ENCODE peak calls at places on chromosome 4, in nine cellular contexts. K is HepG2, N is A549, D is K562, S is GM12878, R is SK-N-SH, G is HL-60, X is HCT116, B is Panc1. U is an unnamed sample.

GRCh38 chr4:158094413-158095110 is 78.3 kb downstream of the GASK1B start:
- DNase-seq in R (no peak), K (peak), X (peak), N (peak), D (no peak), B (peak), G (no peak), S (no peak), U (peak)

GRCh38 chr4:183287309-183287659 is 32.8 kb downstream of the CLDN22 start:
- DNase-seq in D (no peak), N (no peak), X (no peak), G (no peak), R (no peak), S (no peak), B (no peak), K (no peak), U (no peak)

GRCh38 chr4:28357985-28358384 is 1497.3 kb downstream of the STIM2 start:
- DNase-seq in B (no peak), S (no peak), K (no peak), R (no peak), G (no peak), D (no peak), N (no peak), X (peak), U (peak)

GRCh38 chr4:169620846-169621228 is 459 bp downstream of the CLCN3 start:
- DNase-seq in B (no peak), K (peak), S (no peak), R (peak), X (no peak), D (no peak), N (peak), G (peak), U (peak)

GRCh38 chr4:138894688-138895087 is 120.9 kb upstream of the NOCT start:
- DNase-seq in G (peak), S (no peak), B (no peak), X (no peak), N (no peak), D (no peak), R (no peak), K (no peak), U (no peak)

GRCh38 chr4:109251396-109251795 is 51.1 kb downstream of the COL25A1 start:
- DNase-seq in R (no peak), B (no peak), G (no peak), S (no peak), D (no peak), N (no peak), X (no peak), K (peak), U (no peak)

GRCh38 chr4:170672571-170672970 is 582.8 kb upstream of the AADAT start:
- DNase-seq in S (no peak), B (no peak), R (no peak), D (no peak), G (no peak), K (no peak), N (no peak), X (no peak), U (no peak)

GRCh38 chr4:15482346-15482745 is 12.7 kb downstream of the CC2D2A start:
- DNase-seq in K (no peak), S (no peak), B (no peak), N (no peak), D (no peak), R (no peak), X (no peak), G (no peak), U (no peak)

GRCh38 chr4:125389713-125390112 is 75.0 kb downstream of the FAT4 start:
- DNase-seq in B (peak), N (no peak), K (no peak), X (no peak), S (no peak), G (no peak), D (no peak), R (no peak), U (no peak)

GRCh38 chr4:125388653-125389052 is 73.9 kb downstream of the FAT4 start:
- DNase-seq in G (no peak), N (no peak), B (no peak), D (no peak), K (no peak), X (no peak), R (no peak), S (no peak), U (no peak)

GRCh38 chr4:125390727-125391126 is 76.0 kb downstream of the FAT4 start:
- DNase-seq in D (no peak), R (no peak), G (no peak), K (no peak), N (no peak), X (no peak), S (no peak), B (no peak), U (no peak)

GRCh38 chr4:125387770-125388169 is 73.0 kb downstream of the FAT4 start:
- DNase-seq in B (no peak), N (no peak), X (no peak), D (no peak), K (no peak), G (no peak), R (no peak), S (no peak), U (no peak)

GRCh38 chr4:125390126-125390525 is 75.4 kb downstream of the FAT4 start:
- DNase-seq in K (no peak), S (no peak), N (no peak), X (no peak), G (no peak), D (no peak), B (peak), R (no peak), U (no peak)
- TF ChIP-seq REST in K (no peak), S (no peak), N (no peak), X (no peak), G (no peak), D (no peak), B (no peak), R (no peak), U (no peak)

DNA sequence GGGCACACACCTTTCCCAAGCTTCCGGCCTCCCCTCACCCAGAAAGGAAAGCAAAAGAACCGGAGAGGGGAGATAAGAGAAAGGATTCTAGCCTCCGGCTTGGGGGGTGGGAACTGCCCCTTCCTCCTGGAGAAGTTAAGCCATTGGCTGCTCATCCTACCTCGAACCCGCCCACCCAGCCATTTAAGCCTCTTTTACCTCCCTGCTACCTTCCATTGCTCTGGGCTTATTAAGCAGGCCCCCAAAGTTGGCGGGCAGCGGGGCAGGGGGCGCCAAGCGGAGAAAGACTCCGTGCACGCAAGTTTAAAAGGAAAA is 2.3 kb downstream of the MAML3 start:
- DNase-seq in S (no peak), K (peak), G (peak), R (peak), X (peak), B (no peak), D (peak), N (peak), U (peak)
- TF ChIP-seq REST in S (no peak), K (no peak), G (no peak), R (no peak), X (no peak), B (no peak), D (no peak), N (no peak), U (no peak)

GRCh38 chr4:114383721-114384120 is 214.9 kb upstream of the UGT8 start:
- DNase-seq in S (no peak), R (no peak), D (no peak), N (no peak), K (no peak), G (no peak), X (peak), B (no peak), U (no peak)

GRCh38 chr4:114384629-114385028 is 214.0 kb upstream of the UGT8 start:
- DNase-seq in N (no peak), X (peak), G (no peak), R (peak), B (no peak), D (no peak), S (no peak), K (peak), U (peak)

GRCh38 chr4:114383055-114383454 is 215.6 kb upstream of the UGT8 start:
- DNase-seq in D (no peak), K (no peak), B (no peak), S (no peak), N (no peak), R (no peak), G (no peak), X (no peak), U (no peak)

GRCh38 chr4:114385195-114385985 is 213.2 kb upstream of the UGT8 start:
- DNase-seq in S (no peak), N (no peak), K (no peak), G (no peak), D (no peak), R (no peak), B (no peak), X (no peak), U (no peak)

DNA sequence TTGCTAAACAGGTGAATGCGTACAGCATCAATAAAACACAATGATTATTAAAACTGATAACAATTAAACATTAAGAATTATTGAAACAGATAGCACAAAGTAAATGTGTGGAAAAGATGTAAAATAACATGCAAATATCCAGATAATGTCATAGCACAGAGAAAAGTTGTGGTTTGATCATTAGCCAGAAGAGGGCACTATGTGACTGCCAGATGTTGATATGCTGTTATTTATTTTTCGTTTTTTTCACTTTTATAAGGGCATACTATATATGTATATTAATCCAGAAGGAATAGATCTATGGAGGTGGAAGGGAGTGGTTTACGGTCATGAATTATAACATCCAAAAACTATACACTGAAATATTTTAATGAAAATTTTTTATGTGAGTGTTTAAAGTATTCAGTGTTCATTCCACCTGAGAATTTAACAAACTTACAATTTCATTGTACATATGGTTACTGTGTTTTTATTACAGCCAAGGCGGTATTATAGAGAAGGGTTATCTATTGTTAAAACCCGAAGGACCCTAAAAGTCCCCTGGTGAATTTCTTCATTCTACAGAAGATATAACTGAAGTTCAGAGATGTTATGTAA is 211.9 kb upstream of the UGT8 start:
- DNase-seq in D (peak), N (no peak), S (peak), G (no peak), K (peak), X (peak), B (no peak), R (peak), U (peak)
- TF ChIP-seq REST in D (no peak), N (no peak), S (no peak), G (no peak), K (no peak), X (no peak), B (no peak), R (no peak), U (no peak)

GRCh38 chr4:38025665-38026064 is 65.5 kb downstream of the PTTG2 start:
- DNase-seq in R (no peak), B (no peak), G (no peak), K (no peak), N (no peak), D (no peak), X (no peak), S (no peak), U (no peak)

GRCh38 chr4:38021751-38022150 is 61.6 kb downstream of the PTTG2 start:
- DNase-seq in B (no peak), N (no peak), K (no peak), R (no peak), D (no peak), X (no peak), S (no peak), G (no peak), U (no peak)

GRCh38 chr4:38026138-38026740 is 66.0 kb downstream of the PTTG2 start:
- DNase-seq in R (no peak), B (no peak), S (no peak), K (no peak), X (no peak), N (no peak), D (no peak), G (no peak), U (no peak)

GRCh38 chr4:38023347-38024202 is 63.4 kb downstream of the PTTG2 start:
- DNase-seq in X (no peak), D (no peak), K (no peak), B (no peak), G (no peak), N (no peak), R (peak), S (no peak), U (no peak)

DNA sequence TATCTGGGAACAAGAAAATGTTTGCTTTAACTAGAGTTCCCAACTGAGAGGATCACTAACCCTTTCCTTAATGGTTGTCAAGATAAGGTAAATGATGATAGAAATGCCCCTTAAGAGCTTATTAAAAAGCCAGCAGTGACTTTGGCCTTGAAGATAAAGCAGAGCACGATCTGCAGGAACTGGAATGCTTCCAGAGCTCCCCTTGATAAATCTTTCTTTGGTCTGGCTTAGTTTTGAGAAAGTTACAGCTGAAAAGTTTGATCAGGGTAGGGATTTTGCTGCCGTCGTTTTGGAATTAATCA is 64.0 kb downstream of the PTTG2 start:
- DNase-seq in K (no peak), R (peak), B (no peak), S (no peak), D (no peak), N (no peak), X (no peak), G (no peak), U (no peak)
- TF ChIP-seq REST in K (no peak), R (no peak), B (no peak), S (no peak), D (no peak), N (no peak), X (no peak), G (no peak), U (no peak)

GRCh38 chr4:70802923-70803605 is 36.6 kb downstream of the GRSF1 start:
- DNase-seq in S (no peak), D (no peak), X (no peak), K (no peak), B (no peak), R (no peak), G (no peak), N (no peak), U (no peak)
- TF ChIP-seq REST in S (no peak), D (no peak), X (no peak), K (no peak), B (no peak), R (no peak), G (no peak), N (no peak), U (no peak)

DNA sequence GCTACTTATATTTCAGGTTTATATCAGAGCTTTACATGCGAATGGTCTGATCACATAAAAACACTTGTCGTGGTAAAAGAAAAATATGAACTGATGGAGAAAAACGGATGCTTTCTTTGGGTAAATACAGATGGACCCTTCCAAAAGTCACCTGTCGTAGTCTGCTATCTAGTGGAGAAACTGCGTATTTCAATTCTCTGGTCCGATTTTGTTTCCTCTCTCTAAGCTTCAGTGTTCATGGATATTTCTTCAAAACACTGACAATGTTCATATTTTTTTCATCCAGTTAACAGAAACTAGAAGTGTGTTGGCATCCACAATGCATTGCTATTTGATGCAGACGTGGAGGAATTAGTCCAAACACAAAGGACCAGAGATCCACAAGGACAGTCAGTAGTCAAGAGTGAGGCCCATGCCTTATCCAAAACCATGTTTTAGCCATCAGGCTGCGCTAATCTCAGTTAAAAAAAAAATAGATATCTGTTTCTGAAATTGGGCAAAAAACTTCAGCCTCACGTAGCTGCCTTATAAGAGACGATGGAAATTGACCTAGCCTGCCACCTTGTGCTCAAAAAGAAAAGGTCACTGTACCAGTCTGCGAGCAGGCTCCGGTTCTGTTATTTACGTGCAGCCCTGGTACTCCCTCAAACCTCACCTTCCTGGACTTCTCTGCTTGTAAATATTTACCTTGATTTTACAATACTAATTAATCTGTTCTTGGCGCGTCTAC is 16.0 kb downstream of the MEPE start:
- DNase-seq in D (peak), X (peak), K (peak), S (no peak), G (peak), N (peak), B (no peak), R (peak), U (peak)
- TF ChIP-seq REST in D (no peak), X (no peak), K (no peak), S (no peak), G (no peak), N (no peak), B (no peak), R (no peak), U (no peak)